ENCODE peak calls at places on chromosomes 13 and 19, in seven cellular contexts. N is IMR-90, E is heart right ventricle, P is thoracic aorta, W is uterus, I is A549, G is heart left ventricle. F is an unnamed sample.

GRCh38 chr19:40933025-40933424 is 51.0 kb upstream of the CYP2A7 start:
- DNase-seq in N (no peak), E (no peak), P (no peak), W (no peak), I (peak), G (no peak), F (no peak)

GRCh38 chr19:3556978-3557460 is 367 bp downstream of the MFSD12 start:
- DNase-seq in N (peak), E (no peak), P (no peak), W (no peak), I (no peak), G (no peak), F (no peak)

GRCh38 chr19:17743874-17744273 is 7.4 kb upstream of the FCHO1 start:
- DNase-seq in N (peak), E (no peak), P (no peak), W (no peak), I (peak), G (no peak), F (no peak)

GRCh38 chr13:87884874-87885273 is 213.7 kb downstream of the SLITRK5 start:
- DNase-seq in N (peak), E (no peak), P (no peak), W (no peak), I (no peak), G (no peak), F (no peak)

GRCh38 chr19:52343548-52343947 is 7.5 kb downstream of the ZNF610 start:
- DNase-seq in N (peak), E (peak), P (no peak), W (peak), I (peak), G (peak), F (peak)

GRCh38 chr19:39908803-39909202 is 25.6 kb downstream of the FCGBP start:
- DNase-seq in N (no peak), E (no peak), P (no peak), W (no peak), I (no peak), G (no peak), F (no peak)

GRCh38 chr19:12937243-12938053 is 961 bp upstream of the CALR start:
- DNase-seq in N (no peak), E (no peak), P (no peak), W (no peak), I (peak), G (no peak), F (no peak)

GRCh38 chr19:33409035-33409434 is 35.5 kb downstream of the CEBPG start:
- DNase-seq in N (no peak), E (no peak), P (no peak), W (no peak), I (no peak), G (no peak), F (no peak)

GRCh38 chr13:112767506-112768471 is 78.0 kb downstream of the ATP11A start:
- DNase-seq in N (no peak), E (peak), P (no peak), W (no peak), I (no peak), G (no peak), F (no peak)

GRCh38 chr13:30796833-30797601 is 61.7 kb downstream of the ALOX5AP start:
- DNase-seq in N (peak), E (no peak), P (no peak), W (no peak), I (no peak), G (no peak), F (no peak)

GRCh38 chr13:108957369-108958012 is 328.1 kb downstream of the MYO16 start:
- DNase-seq in N (peak), E (no peak), P (no peak), W (peak), I (peak), G (no peak), F (no peak)

GRCh38 chr19:6010107-6010506 is 32.2 kb upstream of the RANBP3 start:
- DNase-seq in N (no peak), E (no peak), P (no peak), W (no peak), I (no peak), G (no peak), F (no peak)

GRCh38 chr13:63190742-63191141 is 1775.1 kb upstream of the PCDH20 start:
- DNase-seq in N (peak), E (no peak), P (no peak), W (no peak), I (peak), G (no peak), F (no peak)

GRCh38 chr19:41967056-41967783 is 8.1 kb upstream of the RABAC1 start:
- DNase-seq in N (no peak), E (no peak), P (no peak), W (no peak), I (no peak), G (no peak), F (no peak)

GRCh38 chr19:30784850-30785459 is 412.8 kb downstream of the ZNF536 start:
- DNase-seq in N (peak), E (peak), P (no peak), W (peak), I (peak), G (peak), F (peak)

GRCh38 chr19:531753-532571 is at the start of gene CDC34:
- DNase-seq in N (no peak), E (no peak), P (no peak), W (peak), I (no peak), G (no peak), F (no peak)

GRCh38 chr19:530133-531008 is 1.2 kb upstream of the CDC34 start:
- DNase-seq in N (no peak), E (no peak), P (no peak), W (peak), I (no peak), G (no peak), F (peak)

GRCh38 chr19:533485-534058 is 2.0 kb downstream of the CDC34 start:
- DNase-seq in N (no peak), E (no peak), P (no peak), W (no peak), I (no peak), G (no peak), F (no peak)

GRCh38 chr19:532578-533484 is 1.3 kb downstream of the CDC34 start:
- DNase-seq in N (peak), E (peak), P (no peak), W (peak), I (peak), G (peak), F (peak)

DNA sequence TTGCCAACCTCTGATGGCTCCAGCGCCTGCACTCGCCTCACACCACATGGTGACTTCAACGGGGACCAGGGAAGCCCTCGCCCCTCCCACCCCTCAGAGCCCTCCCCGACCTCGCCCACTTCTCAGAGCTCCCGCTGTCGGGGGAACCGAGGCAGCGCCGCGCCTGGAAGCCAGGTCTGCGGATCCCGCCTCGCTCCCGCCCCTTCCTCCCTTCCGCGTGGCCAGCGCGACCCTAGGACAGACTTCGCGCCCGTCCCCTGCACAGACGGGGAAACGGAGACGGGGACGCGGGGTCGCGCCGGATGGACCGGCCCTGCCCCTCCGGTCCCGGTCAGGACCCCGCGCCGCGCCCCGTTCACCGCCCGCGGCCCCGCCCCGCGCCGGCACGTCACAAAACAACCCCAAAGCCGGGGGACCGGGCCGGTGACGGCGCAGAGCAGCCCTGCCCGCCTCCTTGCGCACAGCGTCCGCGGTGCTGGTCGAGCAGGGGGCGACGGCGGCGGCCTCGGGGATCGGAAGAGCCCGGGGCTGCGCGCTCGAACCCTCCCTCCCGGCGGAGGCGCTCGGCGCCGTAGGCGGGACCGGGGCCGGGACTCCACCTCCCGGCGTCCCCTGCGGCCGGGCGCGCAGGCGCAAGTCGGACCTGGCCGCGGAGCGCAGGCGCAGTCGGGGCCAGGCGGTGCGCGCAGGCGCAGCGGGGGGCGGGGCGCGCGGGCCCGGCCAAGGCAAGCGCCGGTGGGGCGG is 379 bp upstream of the CDC34 start:
- DNase-seq in N (peak), E (peak), P (no peak), W (peak), I (peak), G (peak), F (peak)
- H3K27ac ChIP-seq in N (peak), E (peak), P (peak), W (peak), I (peak), G (peak), F (peak)

DNA sequence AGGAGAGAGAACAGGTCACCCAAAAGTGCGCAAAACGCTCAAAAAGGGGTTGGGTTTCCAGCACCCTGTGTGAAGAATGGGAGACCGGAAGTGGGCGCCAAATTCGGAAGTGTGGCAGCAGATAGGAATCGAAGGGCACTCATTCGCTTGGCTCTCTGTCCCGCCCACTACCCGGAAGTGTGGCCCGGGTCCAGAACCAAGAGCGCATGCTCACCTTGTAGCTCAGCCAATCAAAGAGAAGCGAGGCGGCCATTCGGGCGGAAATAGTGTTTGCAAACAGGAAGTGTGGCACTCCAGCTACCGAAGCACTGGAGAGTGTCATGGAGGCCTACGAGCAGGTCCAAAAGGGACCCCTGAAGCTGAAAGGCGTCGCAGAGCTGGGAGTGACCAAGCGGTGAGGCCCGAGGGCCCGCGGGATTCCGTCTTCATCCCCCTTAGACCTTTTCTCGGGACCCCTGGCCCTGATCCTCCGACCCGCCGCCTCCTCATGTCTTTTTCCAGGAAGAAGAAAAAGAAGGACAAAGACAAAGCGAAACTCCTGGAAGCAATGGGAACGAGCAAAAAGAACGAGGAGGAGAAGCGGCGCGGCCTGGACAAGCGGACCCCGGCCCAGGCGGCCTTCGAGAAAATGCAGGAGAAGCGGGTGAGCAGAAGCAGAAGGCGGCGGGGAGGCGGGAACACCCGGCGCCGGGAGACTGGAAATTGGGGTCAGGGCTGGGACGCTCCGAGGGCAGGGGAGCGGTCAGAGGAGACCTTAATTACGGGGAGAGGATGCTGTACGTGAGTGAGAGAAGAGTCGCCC is at the start of gene FAM32A:
- DNase-seq in N (peak), E (peak), P (peak), W (peak), I (peak), G (peak), F (peak)
- TF ChIP-seq CTCF in N (peak), E (no peak), P (no peak), W (peak), I (peak), G (peak), F (peak)

GRCh38 chr19:15417699-15418098 is 1.1 kb downstream of the AKAP8L start:
- DNase-seq in N (no peak), E (no peak), P (no peak), W (no peak), I (no peak), G (peak), F (no peak)
- H3K4me3 ChIP-seq in N (peak), E (peak), P (peak), W (peak), I (peak), G (peak), F (peak)

DNA sequence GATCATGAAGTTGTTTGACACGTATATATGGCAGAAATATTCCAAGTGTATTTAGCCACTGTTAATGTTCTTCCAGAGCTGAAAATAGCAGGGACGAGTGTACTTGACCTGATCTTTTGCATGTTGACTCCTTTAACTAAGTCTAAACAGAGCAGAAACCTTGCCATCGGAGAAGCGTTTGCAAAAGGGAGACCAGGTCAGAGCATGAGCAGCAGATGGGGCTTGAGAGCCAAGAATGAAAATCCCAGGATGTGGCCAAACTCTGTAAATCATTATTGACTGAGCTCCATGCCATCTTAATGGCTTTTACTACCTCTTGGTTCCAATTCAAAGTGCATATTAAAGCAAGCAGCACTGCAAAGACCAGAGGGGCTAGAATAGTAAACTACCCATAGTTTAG is 55.5 kb downstream of the FAM216B start:
- DNase-seq in N (peak), E (no peak), P (no peak), W (no peak), I (peak), G (no peak), F (no peak)
- H3K27ac ChIP-seq in N (no peak), E (no peak), P (no peak), W (no peak), I (no peak), G (no peak), F (no peak)

GRCh38 chr13:103299079-103299478 is 232.9 kb upstream of the SLC10A2 start:
- DNase-seq in N (no peak), E (no peak), P (no peak), W (no peak), I (no peak), G (no peak), F (no peak)
- TF ChIP-seq CTCF in N (no peak), E (no peak), P (no peak), W (no peak), I (no peak), G (no peak), F (no peak)

DNA sequence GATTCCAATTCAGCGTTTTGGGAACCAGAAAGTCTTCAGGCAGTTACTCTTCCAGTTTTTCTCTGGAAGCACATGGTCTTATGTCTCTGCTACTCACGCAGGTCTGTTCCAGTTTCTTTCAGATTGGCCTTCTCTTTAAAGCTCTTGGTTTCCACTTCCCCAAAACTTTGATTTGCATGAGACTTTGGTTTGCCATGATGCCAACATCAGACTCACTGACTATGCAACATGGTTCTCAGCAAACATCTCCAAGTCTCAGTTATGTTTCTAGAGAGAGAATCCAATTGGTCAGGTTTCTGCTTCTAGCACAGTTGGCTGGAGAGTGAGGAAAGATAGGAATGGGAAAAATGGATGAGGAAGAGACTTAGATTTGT is 3.1 kb downstream of the AKAP11 start:
- DNase-seq in N (no peak), E (no peak), P (no peak), W (no peak), I (no peak), G (no peak), F (no peak)
- H3K4me3 ChIP-seq in N (no peak), E (no peak), P (no peak), W (no peak), I (no peak), G (no peak), F (no peak)

F was measured in ovary.